ENCODE peak calls at places on chromosomes 6 and 20, in four cellular contexts. W, K, U and M are unnamed samples. For H3K9me1 and H3K4me1, the result is how much of the 10 kb centered on the place peaks cover.

GRCh38 chr6:166240889-166241288 is 67.3 kb downstream of the PRR18 start:
- DNase-seq in K (no peak), W (no peak), U (no peak), M (no peak)

GRCh38 chr20:24953204-24953565 is 4.1 kb downstream of the CST7 start:
- DNase-seq in W (no peak), U (no peak), K (no peak), M (no peak)

GRCh38 chr6:100998111-100998510 is 117.0 kb upstream of the ASCC3 start:
- DNase-seq in K (peak), U (no peak), W (no peak), M (no peak)

GRCh38 chr6:15386756-15387112 is 140.9 kb downstream of the JARID2 start:
- DNase-seq in U (no peak), K (no peak), W (no peak), M (no peak)

GRCh38 chr6:90859612-90860011 is 272.7 kb upstream of the MAP3K7 start:
- DNase-seq in U (no peak), W (no peak), K (no peak), M (no peak)

GRCh38 chr6:31878761-31879542 is at the start of gene SLC44A4:
- DNase-seq in K (no peak), W (no peak), U (no peak), M (no peak)

GRCh38 chr6:165827190-165827518 is 164.1 kb upstream of the PDE10A start:
- DNase-seq in U (no peak), K (no peak), W (no peak), M (no peak)

GRCh38 chr6:143429970-143430369 is 20.5 kb downstream of the ADAT2 start:
- DNase-seq in U (no peak), K (no peak), W (no peak), M (no peak)

GRCh38 chr6:134619789-134620188 is 301.9 kb upstream of the SGK1 start:
- DNase-seq in K (peak), W (no peak), U (no peak), M (no peak)

GRCh38 chr6:154991207-154991606 is 3.9 kb upstream of the TIAM2 start:
- DNase-seq in U (no peak), K (no peak), W (no peak), M (no peak)

GRCh38 chr6:170160628-170161611 is 130.0 kb downstream of the DLL1 start:
- DNase-seq in W (no peak), K (no peak), U (no peak), M (no peak)

GRCh38 chr6:35293681-35294080 is 3.9 kb upstream of the DEF6 start:
- DNase-seq in W (no peak), K (no peak), U (no peak), M (no peak)

GRCh38 chr6:145531822-145532221 is 203.5 kb downstream of the EPM2A start:
- DNase-seq in K (no peak), W (no peak), U (no peak), M (no peak)

GRCh38 chr6:3734023-3734422 is 17.5 kb downstream of the PXDC1 start:
- DNase-seq in U (no peak), K (no peak), W (no peak), M (no peak)

GRCh38 chr20:24912397-24913075 is 36.5 kb upstream of the CST7 start:
- DNase-seq in U (no peak), K (no peak), W (no peak), M (no peak)

GRCh38 chr20:2693286-2693995 is 861 bp downstream of the EBF4 start:
- DNase-seq in K (no peak), W (no peak), U (peak), M (no peak)

GRCh38 chr6:167937948-167938911 is 59.2 kb upstream of the KIF25 start:
- DNase-seq in W (no peak), U (no peak), K (no peak), M (peak)

GRCh38 chr6:167760979-167761793 is 65.5 kb upstream of the AFDN start:
- DNase-seq in K (peak), W (no peak), U (peak), M (no peak)

GRCh38 chr6:141443032-141443431 is 689.7 kb upstream of the GJE1 start:
- DNase-seq in U (peak), K (no peak), W (no peak), M (no peak)

GRCh38 chr6:157688275-157688959 is 134.6 kb upstream of the SNX9 start:
- DNase-seq in U (no peak), K (no peak), W (no peak), M (no peak)

GRCh38 chr20:36237477-36237876 is 1.2 kb downstream of the AAR2 start:
- DNase-seq in U (no peak), W (no peak), K (no peak), M (no peak)

GRCh38 chr6:166488081-166488685 is 98.3 kb downstream of the RAMACL start:
- DNase-seq in W (peak), K (peak), U (peak), M (no peak)

GRCh38 chr6:103854059-103854458 is 1005.7 kb downstream of the HACE1 start:
- DNase-seq in K (no peak), W (no peak), U (no peak), M (no peak)

GRCh38 chr6:38570750-38571149 is 69.0 kb downstream of the BTBD9 start:
- DNase-seq in K (peak), W (no peak), U (peak), M (no peak)

GRCh38 chr6:115882174-115882573 is 178.5 kb downstream of the FRK start:
- DNase-seq in U (no peak), K (no peak), W (no peak), M (peak)

GRCh38 chr6:89311853-89312531 is 3.1 kb downstream of the GABRR2 start:
- DNase-seq in W (no peak), U (peak), K (peak), M (no peak)

GRCh38 chr6:163490826-163491577 is 76.5 kb downstream of the QKI start:
- DNase-seq in W (no peak), U (peak), K (peak), M (no peak)
- H3K9me1 ChIP-seq in W (under half), U (under half), K (under half), M (under half)

DNA sequence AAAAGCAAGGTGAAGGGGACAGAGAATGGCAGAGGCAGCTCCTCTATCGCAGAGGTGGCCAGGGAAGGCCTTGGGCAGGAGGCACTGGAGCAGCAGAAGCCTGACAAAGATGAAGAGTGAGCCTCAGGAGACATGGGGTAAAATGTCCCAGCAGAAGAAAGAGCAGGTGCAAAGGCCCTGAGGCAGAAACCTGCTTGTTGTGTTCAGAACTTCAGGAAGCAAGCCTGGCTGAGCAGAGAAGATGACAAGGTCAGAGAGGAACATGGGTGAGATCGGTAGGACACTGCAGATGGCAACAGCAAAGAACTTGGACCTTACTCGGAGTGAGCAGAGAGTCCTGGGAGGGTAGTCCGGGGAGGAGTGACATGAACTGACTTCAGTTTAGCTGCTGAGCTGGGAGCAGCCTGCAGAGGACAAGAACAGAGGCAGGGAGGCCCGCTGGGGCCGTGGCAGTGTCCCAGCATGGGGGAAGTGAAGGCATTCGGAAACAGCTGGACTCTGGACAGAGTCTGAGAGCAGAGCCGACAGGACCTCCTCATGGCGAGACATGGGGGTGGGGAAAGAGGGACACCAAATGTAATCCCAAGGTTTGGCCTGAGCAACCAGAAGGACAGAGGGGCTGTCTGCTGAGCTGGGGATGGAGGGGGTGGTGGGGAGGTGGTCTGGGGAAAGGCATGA is 106.3 kb downstream of the PREX1 start:
- DNase-seq in U (no peak), K (no peak), W (no peak), M (no peak)
- H3K4me1 ChIP-seq in U (under half), K (under half), W (under half), M (under half)

GRCh38 chr6:56660374-56660730 is 17.7 kb upstream of the DST start:
- DNase-seq in K (peak), W (no peak), U (no peak), M (no peak)
- H3K9me1 ChIP-seq in K (under half), W (under half), U (under half), M (under half)

DNA sequence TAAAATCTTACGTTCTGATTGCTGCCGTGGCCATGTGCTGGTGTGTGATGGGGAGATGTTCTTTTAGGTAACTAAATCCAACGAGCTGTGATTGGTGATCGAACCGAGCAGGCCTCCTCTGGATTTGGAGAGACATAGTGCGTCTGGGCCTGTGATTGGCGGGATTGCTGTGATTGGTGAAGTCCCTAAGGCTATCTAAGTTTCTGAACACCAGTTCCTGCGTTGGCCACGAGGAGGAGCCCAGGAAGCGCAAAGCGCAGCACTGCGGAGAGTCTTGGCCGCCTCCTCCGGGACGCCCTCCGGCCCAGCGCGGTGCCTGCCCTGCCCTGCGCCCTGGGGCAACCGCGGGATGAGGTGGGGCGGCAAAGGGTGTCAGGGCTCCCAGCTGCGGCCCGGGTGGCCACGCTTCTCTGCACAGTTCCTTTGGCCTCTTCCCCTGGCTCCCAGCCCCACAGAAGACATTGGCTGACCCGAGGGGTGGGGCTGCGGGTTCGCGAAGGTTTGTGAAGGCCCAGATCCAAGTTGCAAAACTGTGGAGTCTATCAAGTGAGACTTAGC is 33.0 kb downstream of the HNF4A start:
- DNase-seq in U (peak), K (peak), W (peak), M (peak)
- H3K4me1 ChIP-seq in U (under half), K (under half), W (under half), M (under half)

GRCh38 chr20:992801-993535 is 9.1 kb downstream of the RSPO4 start:
- DNase-seq in W (no peak), U (no peak), K (no peak), M (no peak)
- H3K9me1 ChIP-seq in W (under half), U (under half), K (under half), M (under half)

DNA sequence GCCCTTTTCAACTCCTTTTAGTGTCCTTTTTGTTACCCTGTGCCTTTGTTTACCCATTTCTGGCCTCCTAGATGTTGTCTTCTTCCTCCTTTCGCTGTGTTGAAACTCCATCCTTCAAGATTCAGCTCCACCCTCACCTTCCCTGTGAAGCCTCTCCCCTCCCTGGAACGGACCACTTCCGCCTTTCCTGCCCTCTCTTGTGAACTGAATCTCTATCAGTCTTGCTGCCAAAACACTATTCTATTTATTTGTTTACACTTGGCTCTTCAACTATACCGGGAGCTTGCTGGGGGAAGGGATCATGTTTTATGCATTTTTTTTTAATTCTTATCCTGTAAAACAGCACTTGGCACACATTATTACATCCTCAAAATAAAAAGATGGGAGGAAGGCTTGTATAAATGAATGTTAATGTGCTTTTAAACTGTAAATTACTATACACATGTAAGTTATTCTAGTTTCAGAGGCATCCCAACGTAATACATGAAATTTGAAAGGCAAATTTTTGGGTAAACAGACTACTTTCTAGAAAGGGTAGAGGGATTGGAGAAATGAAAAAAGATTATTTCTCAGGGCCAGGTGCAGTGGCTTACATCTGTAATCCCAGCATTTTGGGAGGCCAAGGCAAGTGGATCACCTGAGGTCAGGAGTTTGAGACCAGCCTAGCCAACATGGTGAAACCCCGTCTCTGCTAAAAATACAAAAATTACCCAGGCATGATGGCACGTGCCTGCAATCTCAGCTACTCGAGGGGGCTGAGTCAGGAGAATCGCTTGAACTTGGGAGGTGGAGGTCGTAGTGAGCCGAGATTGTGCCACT is 100.7 kb upstream of the MTHFD1L start:
- DNase-seq in U (no peak), W (no peak), K (no peak), M (no peak)
- H3K4me1 ChIP-seq in U (under half), W (under half), K (under half), M (under half)

GRCh38 chr20:47325242-47325641 is 31.3 kb downstream of the ZMYND8 start:
- DNase-seq in U (no peak), W (no peak), K (no peak), M (no peak)

GRCh38 chr20:47328841-47329448 is 27.6 kb downstream of the ZMYND8 start:
- DNase-seq in K (no peak), W (no peak), U (no peak), M (no peak)

GRCh38 chr20:47327711-47328110 is 28.8 kb downstream of the ZMYND8 start:
- DNase-seq in U (no peak), W (no peak), K (no peak), M (no peak)

GRCh38 chr20:47330071-47330470 is 26.4 kb downstream of the ZMYND8 start:
- DNase-seq in K (no peak), W (no peak), U (no peak), M (no peak)

DNA sequence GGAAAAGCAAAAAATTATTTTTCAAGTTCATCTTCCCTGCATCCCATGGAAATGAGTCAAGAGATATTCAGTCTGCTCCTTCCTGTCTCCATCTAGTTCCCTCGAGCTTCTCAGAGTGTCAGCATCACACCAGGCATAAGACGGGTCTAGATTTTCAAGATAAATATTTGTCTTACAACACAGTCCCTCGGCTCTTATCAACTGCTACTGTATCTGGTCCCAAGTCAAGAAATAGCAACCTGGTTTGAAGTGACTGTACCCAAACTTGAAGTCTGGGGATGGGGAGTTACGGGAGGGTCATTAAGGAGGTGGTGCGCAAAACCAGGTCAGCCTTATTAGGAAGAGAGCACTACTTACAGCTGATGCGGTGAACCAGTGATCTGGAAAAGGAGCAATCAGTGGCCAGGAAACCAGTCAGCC is 29.8 kb downstream of the ZMYND8 start:
- DNase-seq in K (peak), U (peak), W (no peak), M (no peak)
- H3K9me1 ChIP-seq in K (under half), U (under half), W (under half), M (under half)